ENCODE peak calls at places on chromosome 18, in nine cellular contexts. E is K562, N is heart left ventricle, D is H54, T is right lobe of liver, B is thyroid gland, F is NB4, A is A549, U is ovary. X is an unnamed sample.

GRCh38 chr18:37565138-37565984 is at the start of gene CELF4:
- DNase-seq in U (no peak), N (no peak), D (no peak), F (no peak), E (no peak), A (peak; percentile 3), T (no peak), B (peak; percentile 8), X (peak; percentile 15)

GRCh38 chr18:24536834-24537233 is 76.4 kb downstream of the HRH4 start:
- DNase-seq in E (no peak), A (no peak), U (no peak), D (no peak), T (no peak), F (no peak), N (no peak), B (no peak), X (no peak)

GRCh38 chr18:44744206-44745180 is 63.8 kb downstream of the SETBP1 start:
- DNase-seq in U (peak; percentile 44), F (no peak), N (no peak), B (peak; percentile 31), T (no peak), A (no peak), D (no peak), E (peak; percentile 12), X (peak; percentile 62)

GRCh38 chr18:51255694-51256093 is 58.2 kb upstream of the MEX3C start:
- DNase-seq in F (no peak), D (no peak), N (no peak), B (no peak), A (no peak), E (no peak), T (no peak), U (no peak), X (no peak)

GRCh38 chr18:46412831-46413371 is 244.1 kb downstream of the LOXHD1 start:
- DNase-seq in N (no peak), B (peak; percentile 96), T (peak; percentile 73), U (peak; percentile 50), E (no peak), F (no peak), A (no peak), D (no peak), X (no peak)

GRCh38 chr18:6929370-6930102 is 188.1 kb downstream of the LAMA1 start:
- DNase-seq in D (no peak), E (peak; percentile 88), F (no peak), T (no peak), U (no peak), N (no peak), B (no peak), A (no peak), X (peak; percentile 70)

GRCh38 chr18:56563568-56563967 is 74.8 kb downstream of the TXNL1 start:
- DNase-seq in D (no peak), U (no peak), B (no peak), T (no peak), E (peak; percentile 41), N (no peak), F (peak; percentile 15), A (peak; percentile 2), X (no peak)

GRCh38 chr18:55878224-55878623 is 290.2 kb upstream of the TCF4 start:
- DNase-seq in T (no peak), U (no peak), A (no peak), E (no peak), N (no peak), D (no peak), F (no peak), B (no peak), X (no peak)

GRCh38 chr18:28176933-28177827 is at the start of gene CDH2:
- DNase-seq in A (peak; percentile 86), T (peak; percentile 85), E (no peak), B (peak; percentile 44), U (peak; percentile 59), D (peak; percentile 60), F (no peak), N (peak; percentile 72), X (peak; percentile 13)

GRCh38 chr18:28175930-28176673 is 828 bp downstream of the CDH2 start:
- DNase-seq in E (no peak), F (no peak), U (peak; percentile 36), N (no peak), B (peak; percentile 15), A (peak; percentile 45), T (no peak), D (peak; percentile 9), X (no peak)

GRCh38 chr18:28176674-28176932 is 327 bp downstream of the CDH2 start:
- DNase-seq in E (no peak), F (no peak), T (no peak), U (peak; percentile 34), B (no peak), D (no peak), A (no peak), N (no peak), X (no peak)

GRCh38 chr18:28178720-28179119 is 1.8 kb upstream of the CDH2 start:
- DNase-seq in E (no peak), T (no peak), B (peak; percentile 10), U (no peak), F (no peak), D (no peak), A (peak; percentile 14), N (no peak), X (no peak)

GRCh38 chr18:28177828-28178635 is 1.1 kb upstream of the CDH2 start:
- DNase-seq in D (peak; percentile 55), B (peak; percentile 46), U (peak; percentile 68), F (no peak), E (no peak), T (peak; percentile 79), N (peak; percentile 73), A (peak; percentile 66), X (peak; percentile 21)
- TF ChIP-seq POLR2A in D (peak; percentile 60), B (no peak), U (no peak), F (no peak), E (no peak), T (no peak), N (no peak), A (peak; percentile 36), X (no peak)

GRCh38 chr18:34594243-34594642 is 115.9 kb upstream of the DTNA start:
- DNase-seq in N (no peak), T (no peak), U (no peak), E (no peak), A (no peak), F (no peak), B (no peak), D (no peak), X (no peak)

GRCh38 chr18:34591920-34592444 is 118.1 kb upstream of the DTNA start:
- DNase-seq in A (no peak), B (no peak), N (no peak), U (no peak), D (no peak), T (no peak), E (no peak), F (no peak), X (no peak)

GRCh38 chr18:34590503-34590902 is 119.6 kb upstream of the DTNA start:
- DNase-seq in A (no peak), U (no peak), E (no peak), B (no peak), F (no peak), D (no peak), N (no peak), T (no peak), X (no peak)

GRCh38 chr18:34595673-34596072 is 114.4 kb upstream of the DTNA start:
- DNase-seq in N (no peak), F (peak; percentile 13), U (no peak), A (peak; percentile 1), B (peak; percentile 27), D (no peak), T (no peak), E (no peak), X (no peak)

DNA sequence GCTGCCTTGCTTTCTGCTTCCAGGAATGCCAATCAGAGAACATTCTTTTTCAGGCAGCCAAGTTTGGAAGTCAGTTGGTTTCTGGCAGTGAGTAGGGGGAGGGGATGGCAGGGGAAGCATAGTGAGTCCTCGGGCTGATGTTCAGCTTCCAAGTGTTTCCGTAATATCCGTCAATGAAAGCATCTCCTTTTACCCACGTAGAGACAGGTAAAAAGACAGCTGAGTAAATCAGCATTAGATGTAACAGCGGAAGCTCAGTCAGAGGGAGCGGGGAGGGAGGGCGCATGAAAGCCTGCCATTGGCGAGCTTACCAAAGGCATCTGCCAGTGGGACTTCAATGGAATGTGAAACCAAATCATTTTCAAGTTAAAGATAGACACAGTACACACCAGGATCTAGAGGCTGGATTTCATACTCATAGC is 117.1 kb upstream of the DTNA start:
- DNase-seq in E (no peak), F (no peak), T (peak; percentile 50), B (peak; percentile 77), N (peak; percentile 61), D (no peak), A (no peak), U (peak; percentile 47), X (peak; percentile 74)
- TF ChIP-seq POLR2A in E (no peak), F (no peak), T (peak; percentile 30), B (no peak), N (no peak), D (no peak), A (no peak), U (no peak), X (no peak)

DNA sequence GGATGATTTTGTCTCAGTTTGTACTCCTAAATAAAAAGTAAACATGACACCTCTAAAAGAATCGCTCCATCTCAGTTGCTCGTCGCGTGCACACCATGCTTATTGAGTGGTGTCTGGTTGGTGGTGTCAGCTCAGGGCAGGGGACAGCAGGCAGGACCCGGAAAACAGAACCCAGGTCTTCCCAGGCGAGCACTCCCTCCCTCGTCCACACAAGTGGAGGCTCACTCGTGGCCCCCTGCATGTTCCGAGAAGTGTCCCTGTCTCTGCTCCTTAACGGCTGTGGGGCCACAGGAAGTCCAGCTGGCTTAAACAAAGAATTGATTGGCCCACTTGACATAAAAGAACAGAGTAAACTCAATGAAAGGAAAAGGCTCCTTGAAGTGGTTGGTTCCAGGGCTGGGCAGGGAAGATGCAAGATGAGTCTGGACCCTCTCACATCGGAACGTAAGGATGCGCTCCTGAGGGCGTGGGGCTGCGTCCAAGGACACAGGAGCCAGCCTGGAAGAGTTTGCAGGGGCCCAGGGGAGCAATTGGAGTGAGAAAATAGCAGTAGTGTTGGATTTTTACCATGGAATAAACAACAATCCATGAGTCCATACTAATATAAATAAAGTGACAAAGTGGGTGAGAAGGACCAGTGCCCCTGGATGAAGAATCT is 13.1 kb upstream of the CNDP1 start:
- DNase-seq in E (no peak), F (no peak), T (no peak), A (no peak), B (no peak), U (no peak), N (no peak), D (no peak), X (no peak)
- TF ChIP-seq POLR2A in E (no peak), F (no peak), T (no peak), A (no peak), B (no peak), U (no peak), N (no peak), D (no peak), X (no peak)

GRCh38 chr18:9615280-9615797 is 980 bp upstream of the PPP4R1 start:
- DNase-seq in D (no peak), F (peak; percentile 28), T (no peak), N (no peak), E (no peak), U (no peak), A (peak; percentile 25), B (no peak), X (no peak)

GRCh38 chr18:9614401-9615279 is at the start of gene PPP4R1:
- DNase-seq in T (peak; percentile 85), N (peak; percentile 88), U (peak; percentile 84), F (peak; percentile 90), D (peak; percentile 49), E (peak; percentile 94), B (peak; percentile 84), A (peak; percentile 67), X (peak; percentile 89)

GRCh38 chr18:9612215-9612830 is 2.0 kb downstream of the PPP4R1 start:
- DNase-seq in T (no peak), F (peak; percentile 62), B (peak; percentile 40), E (no peak), U (no peak), N (no peak), D (no peak), A (peak; percentile 74), X (peak; percentile 67)

GRCh38 chr18:9612989-9613388 is 1.4 kb downstream of the PPP4R1 start:
- DNase-seq in A (no peak), T (no peak), D (no peak), F (no peak), U (no peak), E (no peak), N (no peak), B (no peak), X (no peak)

GRCh38 chr18:9613550-9614400 is 584 bp downstream of the PPP4R1 start:
- DNase-seq in D (peak; percentile 40), B (peak; percentile 66), A (peak; percentile 52), E (peak; percentile 81), F (peak; percentile 83), U (peak; percentile 78), N (peak; percentile 73), T (peak; percentile 67), X (peak; percentile 53)
- TF ChIP-seq POLR2A in D (no peak), B (no peak), A (no peak), E (peak; percentile 64), F (no peak), U (no peak), N (no peak), T (peak; percentile 25), X (peak; percentile 52)